ENCODE peak calls at places on chromosomes 11 and 22, in six cellular contexts. J, V, M, T, N and H are unnamed samples.
A peak's percentile ranks its signal among the peaks of the same experiment; 100 is the strongest.

GRCh38 chr11:126341760-126342161 is 13.7 kb upstream of the ST3GAL4 start:
- DNase-seq in J (no peak), V (peak; percentile 81), M (no peak), T (no peak), N (no peak), H (no peak)

GRCh38 chr11:87422566-87422965 is 384.8 kb downstream of the TMEM135 start:
- DNase-seq in J (no peak), V (peak; percentile 43), M (no peak), T (no peak), N (no peak), H (no peak)

GRCh38 chr11:66189031-66189745 is 79.3 kb upstream of the RAB1B start:
- DNase-seq in J (no peak), V (peak; percentile 12), M (no peak), T (no peak), N (no peak), H (no peak)

GRCh38 chr22:46374663-46375474 is 39.4 kb downstream of the TRMU start:
- DNase-seq in J (no peak), V (no peak), M (no peak), T (no peak), N (no peak), H (no peak)

GRCh38 chr11:74449369-74449931 is 17.9 kb downstream of the KCNE3 start:
- DNase-seq in J (peak; percentile 55), V (peak; percentile 92), M (peak; percentile 57), T (no peak), N (no peak), H (peak; percentile 75)

GRCh38 chr11:64364911-64365310 is 5.9 kb downstream of the RPS6KA4 start:
- DNase-seq in J (no peak), V (peak; percentile 31), M (no peak), T (no peak), N (no peak), H (no peak)

GRCh38 chr11:69915151-69915500 is 95.9 kb upstream of the FGF3 start:
- DNase-seq in J (no peak), V (peak; percentile 74), M (no peak), T (no peak), N (no peak), H (no peak)

GRCh38 chr11:130511765-130512164 is 63.3 kb downstream of the ADAMTS15 start:
- DNase-seq in J (no peak), V (peak; percentile 65), M (no peak), T (no peak), N (no peak), H (no peak)

GRCh38 chr11:32829680-32830412 is at the start of gene PRRG4:
- DNase-seq in J (no peak), V (peak; percentile 76), M (no peak), T (peak; percentile 55), N (peak; percentile 7), H (no peak)

GRCh38 chr11:16815047-16815767 is 76.8 kb downstream of the C11orf58 start:
- DNase-seq in J (no peak), V (peak; percentile 76), M (no peak), T (peak; percentile 71), N (no peak), H (no peak)

GRCh38 chr22:24996420-24996952 is 44.0 kb downstream of the KIAA1671 start:
- DNase-seq in J (no peak), V (peak; percentile 42), M (peak; percentile 49), T (no peak), N (no peak), H (no peak)

GRCh38 chr11:36619502-36619901 is 21.5 kb upstream of the RAG2 start:
- DNase-seq in J (no peak), V (no peak), M (no peak), T (no peak), N (no peak), H (peak; percentile 57)

GRCh38 chr22:32920032-32920628 is 118.6 kb downstream of the TIMP3 start:
- DNase-seq in J (peak; percentile 8), V (peak; percentile 46), M (no peak), T (peak; percentile 55), N (no peak), H (no peak)

GRCh38 chr11:73157141-73158010 is 15.3 kb upstream of the FCHSD2 start:
- DNase-seq in J (peak; percentile 61), V (peak; percentile 48), M (no peak), T (peak; percentile 72), N (no peak), H (no peak)

GRCh38 chr22:28181332-28181731 is 262.3 kb upstream of the PITPNB start:
- DNase-seq in J (no peak), V (peak; percentile 38), M (no peak), T (no peak), N (no peak), H (no peak)

GRCh38 chr11:33479216-33479615 is 221.4 kb downstream of the C11orf91 start:
- DNase-seq in J (no peak), V (no peak), M (no peak), T (no peak), N (no peak), H (no peak)

GRCh38 chr11:35525501-35526175 is at the start of gene PAMR1:
- DNase-seq in J (peak; percentile 65), V (peak; percentile 90), M (no peak), T (peak; percentile 54), N (no peak), H (no peak)

GRCh38 chr22:48091060-48091650 is 1328.7 kb downstream of the TBC1D22A start:
- DNase-seq in J (no peak), V (no peak), M (no peak), T (no peak), N (no peak), H (no peak)

GRCh38 chr11:118406599-118407166 is 5.3 kb downstream of the ATP5MG start:
- DNase-seq in J (no peak), V (peak; percentile 38), M (no peak), T (no peak), N (no peak), H (no peak)

GRCh38 chr11:110190885-110191284 is 97.7 kb downstream of the ZC3H12C start:
- DNase-seq in J (no peak), V (no peak), M (no peak), T (no peak), N (no peak), H (no peak)

DNA sequence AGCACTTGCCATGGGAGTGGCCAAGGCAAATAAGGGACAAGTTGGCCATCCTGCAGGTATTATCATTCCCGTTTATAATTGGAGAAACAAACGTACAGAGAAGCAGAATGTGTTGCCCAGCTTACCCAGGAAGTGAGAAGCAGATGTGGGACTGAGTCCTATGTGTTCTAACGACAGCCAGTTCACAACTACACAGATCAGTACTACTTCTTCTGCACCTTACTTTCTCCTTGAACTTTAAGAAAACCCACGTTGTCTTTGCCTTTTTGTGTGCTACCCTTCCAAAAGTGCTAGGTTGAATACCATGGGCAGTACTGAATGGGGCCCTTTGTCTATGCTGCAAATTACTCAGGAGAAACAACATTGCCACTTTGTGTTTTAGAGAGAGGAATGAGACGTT is 62.8 kb upstream of the BLID start:
- DNase-seq in J (no peak), V (peak; percentile 32), M (no peak), T (no peak), N (no peak), H (no peak)
- H3K4me3 ChIP-seq in J (peak overlapping the region; percentile 68), V (peak overlapping the region; percentile 89), M (no peak overlapping the region), T (no peak overlapping the region), N (no peak overlapping the region), H (no peak overlapping the region)

GRCh38 chr11:67303132-67303988 is at the start of gene SSH3:
- DNase-seq in J (no peak), V (peak; percentile 82), M (peak; percentile 42), T (peak; percentile 83), N (no peak), H (no peak)

GRCh38 chr11:67300756-67301312 is 2.5 kb upstream of the SSH3 start:
- DNase-seq in J (no peak), V (no peak), M (no peak), T (no peak), N (no peak), H (no peak)

GRCh38 chr11:67301313-67301921 is 1.9 kb upstream of the SSH3 start:
- DNase-seq in J (no peak), V (no peak), M (no peak), T (no peak), N (no peak), H (no peak)

GRCh38 chr11:67302571-67303131 is 679 bp upstream of the SSH3 start:
- DNase-seq in J (no peak), V (peak; percentile 37), M (no peak), T (no peak), N (no peak), H (no peak)

GRCh38 chr11:67301951-67302516 is 1.3 kb upstream of the SSH3 start:
- DNase-seq in J (peak; percentile 33), V (peak; percentile 44), M (no peak), T (peak; percentile 64), N (no peak), H (no peak)
- H3K4me3 ChIP-seq in J (no peak overlapping the region), V (no peak overlapping the region), M (peak overlapping the region; percentile 91), T (peak overlapping the region; percentile 97), N (no peak overlapping the region), H (no peak overlapping the region)

GRCh38 chr22:37816543-37817180 is 6.5 kb upstream of the GALR3 start:
- DNase-seq in J (no peak), V (no peak), M (no peak), T (no peak), N (no peak), H (no peak)

GRCh38 chr22:37819100-37819433 is 4.1 kb upstream of the GALR3 start:
- DNase-seq in J (no peak), V (no peak), M (no peak), T (no peak), N (no peak), H (no peak)

GRCh38 chr22:37818397-37819099 is 4.6 kb upstream of the GALR3 start:
- DNase-seq in J (no peak), V (peak; percentile 84), M (no peak), T (peak; percentile 60), N (peak; percentile 55), H (no peak)

GRCh38 chr22:37815593-37815992 is 7.6 kb upstream of the GALR3 start:
- DNase-seq in J (no peak), V (no peak), M (no peak), T (no peak), N (no peak), H (no peak)

GRCh38 chr22:37817705-37818311 is 5.4 kb upstream of the GALR3 start:
- DNase-seq in J (no peak), V (peak; percentile 86), M (no peak), T (peak; percentile 82), N (peak; percentile 78), H (no peak)
- H3K4me3 ChIP-seq in J (peak overlapping the region; percentile 33), V (peak overlapping the region; percentile 65), M (no peak overlapping the region), T (peak overlapping the region; percentile 64), N (peak overlapping the region; percentile 55), H (peak overlapping the region; percentile 15)

DNA sequence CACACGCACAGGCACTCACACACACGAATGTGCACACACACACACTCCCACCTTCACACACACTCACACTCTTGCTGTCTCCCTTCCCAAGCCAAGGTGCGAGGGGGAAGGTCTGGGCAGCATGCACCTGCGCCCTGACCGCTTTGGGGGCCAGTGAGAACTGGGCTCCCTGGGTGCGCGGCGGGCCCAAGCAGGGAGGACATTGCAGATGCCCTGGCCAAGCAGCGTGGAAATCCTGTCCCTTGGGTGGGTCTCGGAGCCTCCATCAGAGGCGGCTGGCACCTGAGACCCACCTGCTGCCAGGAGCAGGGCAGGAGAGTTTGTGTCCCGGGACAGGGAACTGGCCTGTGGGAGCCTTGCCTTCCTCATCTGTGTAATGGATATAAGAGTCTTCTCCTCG is 3.3 kb downstream of the CD81 start:
- DNase-seq in J (no peak), V (no peak), M (no peak), T (peak; percentile 15), N (no peak), H (no peak)
- H3K4me3 ChIP-seq in J (peak overlapping the region; percentile 88), V (peak overlapping the region; percentile 43), M (no peak overlapping the region), T (peak overlapping the region; percentile 100), N (no peak overlapping the region), H (no peak overlapping the region)